ENCODE peak calls at places on chromosomes 12 and 14, in ten cellular contexts. One of them, this sample, is unnamed.

GRCh38 chr12:105949391-105949790 is 189.4 kb downstream of the NUAK1 start:
- DNase-seq in Kasumi-1: no peak
- DNase-seq in tibial artery: no peak
- DNase-seq in BJ: no peak
- DNase-seq in foreskin fibroblast: no peak
- DNase-seq in nephron progenitor cell: no peak
- DNase-seq in mesenchymal stem cell: no peak
- DNase-seq in NCI-H146: no peak
- DNase-seq in EH: no peak
- DNase-seq in AG20443: no peak
- DNase-seq in this sample: no peak

GRCh38 chr14:23725528-23725927 is 89.4 kb downstream of the DHRS2 start:
- DNase-seq in tibial artery: no peak
- DNase-seq in mesenchymal stem cell: no peak
- DNase-seq in BJ: no peak
- DNase-seq in NCI-H146: no peak
- DNase-seq in AG20443: no peak
- DNase-seq in EH: no peak
- DNase-seq in foreskin fibroblast: no peak
- DNase-seq in nephron progenitor cell: no peak
- DNase-seq in Kasumi-1: no peak
- DNase-seq in this sample: no peak

GRCh38 chr12:47636908-47637780 is 68.7 kb downstream of the RPAP3 start:
- DNase-seq in foreskin fibroblast: peak
- DNase-seq in BJ: no peak
- DNase-seq in Kasumi-1: peak
- DNase-seq in NCI-H146: peak
- DNase-seq in AG20443: no peak
- DNase-seq in nephron progenitor cell: peak
- DNase-seq in EH: peak
- DNase-seq in mesenchymal stem cell: peak
- DNase-seq in tibial artery: no peak
- DNase-seq in this sample: no peak

GRCh38 chr14:76870146-76870545 is 43.9 kb downstream of the LRRC74A start:
- DNase-seq in NCI-H146: peak
- DNase-seq in BJ: no peak
- DNase-seq in mesenchymal stem cell: peak
- DNase-seq in foreskin fibroblast: no peak
- DNase-seq in tibial artery: no peak
- DNase-seq in EH: peak
- DNase-seq in Kasumi-1: peak
- DNase-seq in AG20443: no peak
- DNase-seq in nephron progenitor cell: peak
- DNase-seq in this sample: no peak

GRCh38 chr14:98501335-98501734 is 770.7 kb downstream of the BCL11B start:
- DNase-seq in tibial artery: no peak
- DNase-seq in BJ: no peak
- DNase-seq in foreskin fibroblast: no peak
- DNase-seq in mesenchymal stem cell: no peak
- DNase-seq in Kasumi-1: no peak
- DNase-seq in AG20443: no peak
- DNase-seq in EH: no peak
- DNase-seq in NCI-H146: no peak
- DNase-seq in nephron progenitor cell: no peak
- DNase-seq in this sample: no peak

GRCh38 chr12:126963825-126964224 is 1303.1 kb upstream of the TMEM132C start:
- DNase-seq in mesenchymal stem cell: no peak
- DNase-seq in nephron progenitor cell: no peak
- DNase-seq in AG20443: no peak
- DNase-seq in tibial artery: no peak
- DNase-seq in Kasumi-1: no peak
- DNase-seq in NCI-H146: no peak
- DNase-seq in BJ: no peak
- DNase-seq in foreskin fibroblast: no peak
- DNase-seq in EH: no peak
- DNase-seq in this sample: no peak

GRCh38 chr12:13103391-13104033 is at the start of gene GSG1:
- DNase-seq in tibial artery: no peak
- DNase-seq in AG20443: peak
- DNase-seq in mesenchymal stem cell: peak
- DNase-seq in NCI-H146: no peak
- DNase-seq in nephron progenitor cell: no peak
- DNase-seq in foreskin fibroblast: peak
- DNase-seq in BJ: no peak
- DNase-seq in EH: no peak
- DNase-seq in Kasumi-1: no peak
- DNase-seq in this sample: no peak

GRCh38 chr12:25694072-25694471 is 141.0 kb upstream of the LMNTD1 start:
- DNase-seq in NCI-H146: no peak
- DNase-seq in tibial artery: no peak
- DNase-seq in BJ: peak
- DNase-seq in AG20443: peak
- DNase-seq in foreskin fibroblast: peak
- DNase-seq in mesenchymal stem cell: peak
- DNase-seq in EH: peak
- DNase-seq in nephron progenitor cell: no peak
- DNase-seq in Kasumi-1: no peak
- DNase-seq in this sample: peak

GRCh38 chr12:44677724-44678123 is 198.4 kb downstream of the NELL2 start:
- DNase-seq in AG20443: no peak
- DNase-seq in mesenchymal stem cell: no peak
- DNase-seq in BJ: no peak
- DNase-seq in tibial artery: no peak
- DNase-seq in foreskin fibroblast: no peak
- DNase-seq in NCI-H146: no peak
- DNase-seq in nephron progenitor cell: no peak
- DNase-seq in Kasumi-1: no peak
- DNase-seq in EH: no peak
- DNase-seq in this sample: no peak

GRCh38 chr12:104177663-104178501 is 37.7 kb upstream of the TXNRD1 start:
- DNase-seq in Kasumi-1: peak
- DNase-seq in AG20443: peak
- DNase-seq in EH: peak
- DNase-seq in tibial artery: peak
- DNase-seq in foreskin fibroblast: peak
- DNase-seq in mesenchymal stem cell: peak
- DNase-seq in BJ: peak
- DNase-seq in NCI-H146: no peak
- DNase-seq in nephron progenitor cell: no peak
- DNase-seq in this sample: peak

GRCh38 chr14:53620325-53620716 is 336.3 kb downstream of the BMP4 start:
- DNase-seq in tibial artery: no peak
- DNase-seq in EH: peak
- DNase-seq in BJ: peak
- DNase-seq in nephron progenitor cell: no peak
- DNase-seq in NCI-H146: no peak
- DNase-seq in foreskin fibroblast: no peak
- DNase-seq in AG20443: peak
- DNase-seq in mesenchymal stem cell: peak
- DNase-seq in Kasumi-1: no peak
- DNase-seq in this sample: no peak

GRCh38 chr14:84217066-84217465 is 1312.9 kb upstream of the FLRT2 start:
- DNase-seq in BJ: no peak
- DNase-seq in tibial artery: no peak
- DNase-seq in NCI-H146: no peak
- DNase-seq in mesenchymal stem cell: no peak
- DNase-seq in EH: no peak
- DNase-seq in AG20443: no peak
- DNase-seq in nephron progenitor cell: no peak
- DNase-seq in Kasumi-1: no peak
- DNase-seq in foreskin fibroblast: peak
- DNase-seq in this sample: no peak

GRCh38 chr12:55659486-55660385 is 23.0 kb downstream of the OR10P1 start:
- DNase-seq in EH: peak
- DNase-seq in Kasumi-1: no peak
- DNase-seq in NCI-H146: peak
- DNase-seq in tibial artery: no peak
- DNase-seq in AG20443: peak
- DNase-seq in foreskin fibroblast: peak
- DNase-seq in BJ: no peak
- DNase-seq in nephron progenitor cell: no peak
- DNase-seq in mesenchymal stem cell: peak
- DNase-seq in this sample: peak

GRCh38 chr12:76024942-76025600 is 6.5 kb downstream of the PHLDA1 start:
- DNase-seq in AG20443: peak
- DNase-seq in Kasumi-1: peak
- DNase-seq in foreskin fibroblast: peak
- DNase-seq in nephron progenitor cell: no peak
- DNase-seq in tibial artery: no peak
- DNase-seq in NCI-H146: no peak
- DNase-seq in BJ: no peak
- DNase-seq in EH: peak
- DNase-seq in mesenchymal stem cell: peak
- DNase-seq in this sample: no peak

GRCh38 chr14:105473033-105473676 is 1.5 kb upstream of the CRIP2 start:
- DNase-seq in tibial artery: peak
- DNase-seq in foreskin fibroblast: no peak
- DNase-seq in mesenchymal stem cell: no peak
- DNase-seq in NCI-H146: no peak
- DNase-seq in AG20443: peak
- DNase-seq in EH: no peak
- DNase-seq in nephron progenitor cell: no peak
- DNase-seq in BJ: no peak
- DNase-seq in Kasumi-1: no peak
- DNase-seq in this sample: no peak

GRCh38 chr12:115830633-115831032 is 446.9 kb downstream of the MED13L start:
- DNase-seq in Kasumi-1: no peak
- DNase-seq in BJ: no peak
- DNase-seq in mesenchymal stem cell: no peak
- DNase-seq in nephron progenitor cell: no peak
- DNase-seq in AG20443: no peak
- DNase-seq in NCI-H146: no peak
- DNase-seq in foreskin fibroblast: no peak
- DNase-seq in EH: no peak
- DNase-seq in tibial artery: no peak
- DNase-seq in this sample: no peak

GRCh38 chr12:4256043-4256826 is 17.3 kb upstream of the CCND2 start:
- DNase-seq in mesenchymal stem cell: no peak
- DNase-seq in foreskin fibroblast: no peak
- DNase-seq in BJ: no peak
- DNase-seq in AG20443: no peak
- DNase-seq in nephron progenitor cell: no peak
- DNase-seq in EH: no peak
- DNase-seq in tibial artery: no peak
- DNase-seq in Kasumi-1: no peak
- DNase-seq in NCI-H146: no peak
- DNase-seq in this sample: no peak

GRCh38 chr12:53452159-53453077 is 516 bp downstream of the PCBP2 start:
- DNase-seq in mesenchymal stem cell: peak
- DNase-seq in NCI-H146: peak
- DNase-seq in foreskin fibroblast: peak
- DNase-seq in tibial artery: peak
- DNase-seq in Kasumi-1: peak
- DNase-seq in AG20443: peak
- DNase-seq in BJ: peak
- DNase-seq in nephron progenitor cell: peak
- DNase-seq in EH: peak
- DNase-seq in this sample: peak

GRCh38 chr12:100199347-100200136 is 1.1 kb upstream of the ACTR6 start:
- DNase-seq in EH: peak
- DNase-seq in tibial artery: peak
- DNase-seq in NCI-H146: peak
- DNase-seq in mesenchymal stem cell: no peak
- DNase-seq in foreskin fibroblast: peak
- DNase-seq in nephron progenitor cell: peak
- DNase-seq in Kasumi-1: peak
- DNase-seq in BJ: no peak
- DNase-seq in AG20443: peak
- DNase-seq in this sample: no peak

GRCh38 chr14:77124345-77125274 is 17.0 kb downstream of the ZDHHC22 start:
- DNase-seq in BJ: no peak
- DNase-seq in AG20443: peak
- DNase-seq in foreskin fibroblast: peak
- DNase-seq in mesenchymal stem cell: peak
- DNase-seq in tibial artery: no peak
- DNase-seq in EH: peak
- DNase-seq in NCI-H146: no peak
- DNase-seq in nephron progenitor cell: peak
- DNase-seq in Kasumi-1: no peak
- DNase-seq in this sample: no peak

GRCh38 chr14:75051556-75051899 is 261 bp upstream of the MLH3 start:
- DNase-seq in tibial artery: no peak
- DNase-seq in NCI-H146: no peak
- DNase-seq in BJ: no peak
- DNase-seq in foreskin fibroblast: no peak
- DNase-seq in Kasumi-1: no peak
- DNase-seq in nephron progenitor cell: no peak
- DNase-seq in EH: no peak
- DNase-seq in mesenchymal stem cell: no peak
- DNase-seq in AG20443: no peak
- DNase-seq in this sample: no peak

GRCh38 chr14:31219169-31219568 is 11.6 kb upstream of the HECTD1 start:
- DNase-seq in nephron progenitor cell: no peak
- DNase-seq in BJ: no peak
- DNase-seq in foreskin fibroblast: peak
- DNase-seq in EH: peak
- DNase-seq in NCI-H146: no peak
- DNase-seq in tibial artery: no peak
- DNase-seq in Kasumi-1: no peak
- DNase-seq in AG20443: no peak
- DNase-seq in mesenchymal stem cell: no peak
- DNase-seq in this sample: no peak

GRCh38 chr12:22287776-22288621 is 46.5 kb downstream of the ST8SIA1 start:
- DNase-seq in AG20443: peak
- DNase-seq in Kasumi-1: peak
- DNase-seq in tibial artery: no peak
- DNase-seq in mesenchymal stem cell: peak
- DNase-seq in nephron progenitor cell: no peak
- DNase-seq in BJ: no peak
- DNase-seq in foreskin fibroblast: peak
- DNase-seq in EH: peak
- DNase-seq in NCI-H146: peak
- DNase-seq in this sample: no peak

GRCh38 chr12:105036937-105037649 is 47.2 kb downstream of the ALDH1L2 start:
- DNase-seq in tibial artery: no peak
- DNase-seq in EH: no peak
- DNase-seq in foreskin fibroblast: peak
- DNase-seq in mesenchymal stem cell: no peak
- DNase-seq in Kasumi-1: no peak
- DNase-seq in AG20443: no peak
- DNase-seq in NCI-H146: no peak
- DNase-seq in BJ: no peak
- DNase-seq in nephron progenitor cell: no peak
- DNase-seq in this sample: no peak

GRCh38 chr12:6072302-6072752 is 52.1 kb downstream of the VWF start:
- DNase-seq in BJ: no peak
- DNase-seq in nephron progenitor cell: no peak
- DNase-seq in Kasumi-1: no peak
- DNase-seq in mesenchymal stem cell: peak
- DNase-seq in EH: peak
- DNase-seq in NCI-H146: no peak
- DNase-seq in foreskin fibroblast: peak
- DNase-seq in tibial artery: no peak
- DNase-seq in AG20443: no peak
- DNase-seq in this sample: no peak

GRCh38 chr14:103444837-103445524 is 59.8 kb downstream of the MARK3 start:
- DNase-seq in tibial artery: no peak
- DNase-seq in EH: peak
- DNase-seq in mesenchymal stem cell: peak
- DNase-seq in NCI-H146: peak
- DNase-seq in foreskin fibroblast: peak
- DNase-seq in BJ: no peak
- DNase-seq in nephron progenitor cell: no peak
- DNase-seq in AG20443: no peak
- DNase-seq in Kasumi-1: no peak
- DNase-seq in this sample: no peak

GRCh38 chr14:95237956-95238355 is 80.6 kb upstream of the DICER1 start:
- DNase-seq in EH: no peak
- DNase-seq in Kasumi-1: no peak
- DNase-seq in AG20443: no peak
- DNase-seq in foreskin fibroblast: no peak
- DNase-seq in tibial artery: no peak
- DNase-seq in nephron progenitor cell: no peak
- DNase-seq in NCI-H146: no peak
- DNase-seq in BJ: no peak
- DNase-seq in mesenchymal stem cell: no peak
- DNase-seq in this sample: no peak

GRCh38 chr12:62205348-62205747 is 54.9 kb upstream of the USP15 start:
- DNase-seq in EH: no peak
- DNase-seq in Kasumi-1: no peak
- DNase-seq in foreskin fibroblast: no peak
- DNase-seq in tibial artery: no peak
- DNase-seq in NCI-H146: no peak
- DNase-seq in BJ: no peak
- DNase-seq in AG20443: no peak
- DNase-seq in nephron progenitor cell: no peak
- DNase-seq in mesenchymal stem cell: no peak
- DNase-seq in this sample: no peak